ENCODE peak calls at places on chromosomes 16 and 17, in seven cellular contexts. F is skeletal muscle cell; M is MCF 10A; Z is frontal cortex; H is left ventricle myocardium inferior; S is iPS-NIHi11; A is stimulated activated CD8-positive, alpha-beta memory T cell treated with anti-CD3 and anti-CD28 coated beads, Interleukin-4, amount 100 ng/mL, for 1 hour. L is an unnamed sample.

GRCh38 chr16:71637398-71637797 is 11.4 kb downstream of the MARVELD3 start:
- DNase-seq in A (no peak), S (peak), F (peak), Z (no peak), M (no peak), H (no peak), L (no peak)

GRCh38 chr16:20938426-20938825 is 37.9 kb downstream of the LYRM1 start:
- DNase-seq in M (peak), F (peak), Z (no peak), A (no peak), S (no peak), H (no peak), L (no peak)

GRCh38 chr17:40363480-40363838 is 1.1 kb downstream of the GJD3 start:
- DNase-seq in Z (no peak), S (no peak), F (no peak), M (no peak), H (no peak), A (no peak), L (no peak)

GRCh38 chr17:37092041-37092440 is 143.3 kb downstream of the AATF start:
- DNase-seq in A (no peak), H (no peak), S (no peak), F (no peak), M (peak), Z (no peak), L (no peak)

GRCh38 chr16:89738072-89738377 is 16.7 kb downstream of the ZNF276 start:
- DNase-seq in Z (no peak), M (no peak), H (no peak), A (no peak), F (no peak), S (no peak), L (no peak)

GRCh38 chr16:8583712-8584111 is 6.6 kb downstream of the TMEM114 start:
- DNase-seq in F (no peak), A (no peak), H (no peak), M (no peak), S (peak), Z (no peak), L (no peak)

GRCh38 chr17:57097832-57098421 is 12.9 kb downstream of the AKAP1 start:
- DNase-seq in H (no peak), A (no peak), Z (peak), S (no peak), F (peak), M (peak), L (peak)

GRCh38 chr17:79543566-79543965 is 67.3 kb downstream of the RBFOX3 start:
- DNase-seq in Z (no peak), F (no peak), A (no peak), M (no peak), S (no peak), H (no peak), L (peak)

GRCh38 chr17:30232822-30233427 is 2.6 kb downstream of the SLC6A4 start:
- DNase-seq in H (no peak), M (no peak), A (no peak), Z (no peak), F (no peak), S (no peak), L (no peak)

GRCh38 chr17:40317345-40317873 is 8.4 kb downstream of the RARA start:
- DNase-seq in M (peak), H (peak), F (no peak), S (peak), A (no peak), Z (no peak), L (peak)

GRCh38 chr17:66135896-66136295 is 56.0 kb downstream of the CEP112 start:
- DNase-seq in H (no peak), M (no peak), S (no peak), F (no peak), A (no peak), Z (no peak), L (no peak)

GRCh38 chr17:30570596-30571265 is 93.5 kb downstream of the GOSR1 start:
- DNase-seq in S (no peak), H (no peak), Z (no peak), M (no peak), A (no peak), F (no peak), L (peak)

GRCh38 chr16:9138731-9139501 is 47.5 kb downstream of the HAPSTR1 start:
- DNase-seq in A (peak), F (no peak), M (peak), S (peak), Z (peak), H (peak), L (peak)

GRCh38 chr17:58416937-58417299 is 416 bp downstream of the RNF43 start:
- DNase-seq in M (no peak), H (no peak), A (no peak), Z (no peak), S (no peak), F (no peak), L (no peak)

GRCh38 chr16:86343733-86344585 is 166.4 kb upstream of the FOXF1 start:
- DNase-seq in F (no peak), M (peak), A (no peak), H (no peak), Z (no peak), S (no peak), L (no peak)

GRCh38 chr17:30290696-30291570 is 811 bp downstream of the BLMH start:
- DNase-seq in S (peak), A (no peak), M (peak), F (no peak), H (peak), Z (peak), L (peak)

GRCh38 chr16:50038756-50039529 is 13.9 kb downstream of the CNEP1R1 start:
- DNase-seq in F (no peak), S (peak), M (no peak), H (peak), Z (no peak), A (no peak), L (peak)

GRCh38 chr17:79183221-79184158 is 108.9 kb downstream of the ENGASE start:
- DNase-seq in A (no peak), H (no peak), F (no peak), M (no peak), Z (peak), S (peak), L (no peak)

GRCh38 chr17:4988168-4988567 is 693 bp upstream of the CAMTA2 start:
- DNase-seq in F (no peak), A (no peak), H (peak), Z (no peak), M (no peak), S (no peak), L (peak)

GRCh38 chr17:81512984-81513668 is 527 bp upstream of the ACTG1 start:
- DNase-seq in A (no peak), H (peak), M (peak), Z (no peak), F (no peak), S (peak), L (peak)

GRCh38 chr17:42359133-42359532 is 29.1 kb downstream of the STAT3 start:
- DNase-seq in S (no peak), M (no peak), A (no peak), H (no peak), Z (no peak), F (no peak), L (no peak)

GRCh38 chr17:1003972-1004768 is 7.2 kb downstream of the TIMM22 start:
- DNase-seq in H (no peak), M (no peak), S (no peak), A (no peak), F (no peak), Z (no peak), L (no peak)

GRCh38 chr17:2406271-2406902 is 5.5 kb upstream of the MNT start:
- DNase-seq in M (peak), S (no peak), A (no peak), H (no peak), Z (no peak), F (no peak), L (no peak)

GRCh38 chr16:28219283-28219682 is 7.5 kb upstream of the XPO6 start:
- DNase-seq in M (no peak), H (no peak), Z (no peak), A (no peak), S (no peak), F (no peak), L (no peak)

GRCh38 chr16:69089091-69089912 is 16.2 kb upstream of the HAS3 start:
- DNase-seq in M (no peak), A (no peak), Z (no peak), F (no peak), S (no peak), H (no peak), L (no peak)

GRCh38 chr16:706189-707061 is 824 bp upstream of the FBXL16 start:
- DNase-seq in F (no peak), M (no peak), A (no peak), Z (no peak), H (no peak), S (peak), L (no peak)

GRCh38 chr17:81998222-81998621 is 20.8 kb downstream of the ASPSCR1 start:
- DNase-seq in A (no peak), Z (no peak), M (no peak), F (no peak), H (no peak), S (no peak), L (no peak)

GRCh38 chr16:10664720-10665126 is 30.0 kb downstream of the TEKT5 start:
- DNase-seq in M (no peak), F (no peak), H (no peak), S (no peak), A (no peak), Z (no peak), L (no peak)

GRCh38 chr17:81396278-81396721 is 1.0 kb downstream of the BAHCC1 start:
- DNase-seq in F (no peak), M (no peak), A (no peak), Z (no peak), S (no peak), H (no peak), L (no peak)

GRCh38 chr16:8720080-8720966 is 45.9 kb downstream of the ABAT start:
- DNase-seq in S (peak), H (no peak), M (no peak), Z (no peak), A (no peak), F (peak), L (no peak)

GRCh38 chr17:59506907-59507726 is 58.3 kb upstream of the DHX40 start:
- DNase-seq in F (no peak), H (no peak), A (no peak), Z (no peak), M (no peak), S (no peak), L (no peak)

GRCh38 chr16:14362774-14363371 is 267.2 kb downstream of the PARN start:
- DNase-seq in A (no peak), Z (no peak), S (no peak), F (no peak), M (no peak), H (no peak), L (no peak)

GRCh38 chr17:66250686-66251085 is 21.5 kb upstream of the APOH start:
- DNase-seq in A (no peak), Z (no peak), F (no peak), S (no peak), M (no peak), H (no peak), L (no peak)

GRCh38 chr16:84823484-84823883 is 3.7 kb downstream of the CRISPLD2 start:
- DNase-seq in A (no peak), Z (no peak), S (no peak), H (no peak), F (no peak), M (no peak), L (no peak)

GRCh38 chr16:29007865-29008593 is 23.2 kb downstream of the LAT start:
- DNase-seq in M (peak), A (peak), S (no peak), H (no peak), F (no peak), Z (no peak), L (no peak)

GRCh38 chr17:81409190-81409935 is 14.1 kb downstream of the BAHCC1 start:
- DNase-seq in S (no peak), F (no peak), A (no peak), M (no peak), H (no peak), Z (no peak), L (no peak)

GRCh38 chr17:82021728-82022309 is 859 bp downstream of the CENPX start:
- DNase-seq in H (no peak), A (no peak), Z (no peak), S (no peak), F (no peak), M (no peak), L (no peak)

GRCh38 chr17:42184717-42185496 is at the start of gene HCRT:
- DNase-seq in F (no peak), A (no peak), H (no peak), Z (no peak), M (no peak), S (no peak), L (no peak)

L was measured in psoas muscle.